ENCODE peak calls at places on chromosomes 12 and 14, in eight cellular contexts. V is transverse colon, G is testis, L is skeletal muscle cell, Z is fibroblast of the aortic adventitia, S is AG10803, F is WERI-Rb-1, T is dorsolateral prefrontal cortex. N is an unnamed sample.
A peak's percentile ranks its signal among the peaks of the same experiment; 100 is the strongest.

GRCh38 chr12:125081427-125081826 is 16.2 kb downstream of the AACS start:
- DNase-seq in V (no peak), G (no peak), L (no peak), Z (no peak), S (no peak), F (peak; percentile 19), T (no peak), N (no peak)

GRCh38 chr14:104872469-104873341 is 7.6 kb downstream of the CEP170B start:
- DNase-seq in V (no peak), G (peak; percentile 64), L (peak; percentile 36), Z (peak; percentile 25), S (peak; percentile 62), F (no peak), T (no peak), N (peak; percentile 15)

GRCh38 chr12:111342376-111342775 is 26.5 kb downstream of the PHETA1 start:
- DNase-seq in V (no peak), G (no peak), L (no peak), Z (no peak), S (no peak), F (no peak), T (no peak), N (no peak)

GRCh38 chr14:99174920-99175319 is 97.1 kb downstream of the BCL11B start:
- DNase-seq in V (no peak), G (no peak), L (no peak), Z (no peak), S (no peak), F (no peak), T (no peak), N (no peak)

GRCh38 chr12:42809226-42809625 is 219.7 kb upstream of the PRICKLE1 start:
- DNase-seq in V (no peak), G (no peak), L (no peak), Z (peak; percentile 33), S (peak; percentile 63), F (no peak), T (no peak), N (peak; percentile 46)

GRCh38 chr14:40694026-40694425 is 912.6 kb upstream of the LRFN5 start:
- DNase-seq in V (no peak), G (no peak), L (no peak), Z (no peak), S (peak; percentile 27), F (no peak), T (no peak), N (no peak)

GRCh38 chr12:52029686-52030085 is 21.6 kb upstream of the NR4A1 start:
- DNase-seq in V (no peak), G (no peak), L (no peak), Z (peak; percentile 41), S (no peak), F (peak; percentile 84), T (no peak), N (peak; percentile 65)

GRCh38 chr12:31000751-31001150 is 72.9 kb upstream of the DDX11 start:
- DNase-seq in V (no peak), G (no peak), L (no peak), Z (no peak), S (peak; percentile 61), F (no peak), T (peak; percentile 2), N (no peak)

GRCh38 chr12:104737113-104737512 is 221.0 kb downstream of the SLC41A2 start:
- DNase-seq in V (no peak), G (no peak), L (no peak), Z (no peak), S (no peak), F (no peak), T (peak; percentile 12), N (no peak)

GRCh38 chr14:104602315-104602932 is 2.1 kb downstream of the TMEM179 start:
- DNase-seq in V (no peak), G (no peak), L (no peak), Z (no peak), S (no peak), F (no peak), T (no peak), N (no peak)

GRCh38 chr12:68675098-68675842 is 11.5 kb upstream of the NUP107 start:
- DNase-seq in V (peak; percentile 64), G (no peak), L (no peak), Z (no peak), S (peak; percentile 60), F (no peak), T (no peak), N (no peak)

GRCh38 chr12:131816495-131816894 is 11.7 kb upstream of the MMP17 start:
- DNase-seq in V (no peak), G (no peak), L (no peak), Z (peak; percentile 39), S (no peak), F (no peak), T (no peak), N (no peak)

DNA sequence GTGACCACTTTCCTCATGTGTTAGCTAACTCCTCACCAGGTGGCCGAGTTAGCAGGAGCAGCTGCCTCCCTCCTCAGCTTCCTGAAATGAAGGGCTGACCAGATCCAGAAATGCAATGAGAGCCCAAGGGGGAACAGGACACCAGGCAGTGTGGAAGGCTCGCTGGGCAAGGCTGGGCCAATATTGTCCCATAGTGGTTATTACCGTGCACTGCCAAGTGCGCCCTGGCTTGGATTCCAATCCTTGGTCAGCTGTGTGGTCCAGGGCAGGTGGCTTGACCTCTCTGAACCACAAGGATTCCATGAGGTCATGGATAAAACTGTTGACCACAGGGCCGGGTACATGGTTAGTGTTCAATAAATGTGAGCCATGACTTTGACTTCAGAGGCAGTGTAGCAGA is 3.6 kb upstream of the HSPB8 start:
- DNase-seq in V (no peak), G (no peak), L (no peak), Z (no peak), S (no peak), F (no peak), T (no peak), N (no peak)
- H3K4me3 ChIP-seq in V (no peak overlapping the region), G (no peak overlapping the region), L (no peak overlapping the region), Z (no peak overlapping the region), S (no peak overlapping the region), F (no peak overlapping the region), T (no peak overlapping the region), N (no peak overlapping the region)

DNA sequence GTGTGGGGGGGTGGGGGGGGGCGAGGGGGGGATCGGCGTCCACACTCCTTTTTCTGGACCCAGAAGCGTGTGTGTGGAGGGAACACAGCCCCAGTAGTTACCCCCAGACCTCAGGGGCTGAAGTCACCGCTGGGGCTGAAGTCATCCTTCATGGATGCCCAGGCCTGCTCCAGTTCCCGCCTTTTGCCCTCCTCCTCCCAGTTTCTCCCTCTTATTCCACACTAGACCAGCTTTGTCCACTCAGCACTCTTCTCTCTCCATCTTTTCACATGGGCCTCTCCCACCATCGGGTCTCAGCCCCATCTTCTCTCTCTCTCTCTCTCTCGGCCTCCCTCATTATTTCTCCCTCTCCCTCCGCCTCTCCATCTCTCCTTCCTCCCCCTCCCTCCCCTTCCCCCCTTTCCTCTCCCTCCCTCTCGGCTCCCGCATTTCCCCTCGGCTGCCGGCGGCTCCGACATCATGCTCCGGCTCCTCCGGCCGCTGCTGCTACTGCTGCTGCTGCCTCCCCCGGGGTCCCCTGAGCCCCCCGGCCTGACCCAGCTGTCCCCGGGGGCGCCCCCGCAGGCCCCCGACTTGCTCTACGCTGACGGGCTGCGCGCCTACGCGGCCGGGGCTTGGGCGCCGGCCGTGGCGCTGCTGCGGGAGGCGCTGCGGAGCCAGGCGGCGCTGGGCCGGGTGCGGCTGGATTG is at the start of gene P3H3:
- DNase-seq in V (no peak), G (peak; percentile 43), L (no peak), Z (peak; percentile 50), S (peak; percentile 24), F (peak; percentile 49), T (no peak), N (peak; percentile 63)
- H3K4me3 ChIP-seq in V (peak within 1 kb of the TSS; percentile 72), G (peak within 1 kb of the TSS; percentile 75), L (peak within 1 kb of the TSS; percentile 97), Z (peak within 1 kb of the TSS; percentile 85), S (peak within 1 kb of the TSS; percentile 86), F (peak within 1 kb of the TSS; percentile 67), T (peak within 1 kb of the TSS; percentile 87), N (peak within 1 kb of the TSS; percentile 61)

GRCh38 chr14:35333797-35334743 is 41.9 kb downstream of the PSMA6 start:
- DNase-seq in V (no peak), G (no peak), L (no peak), Z (no peak), S (no peak), F (no peak), T (no peak), N (no peak)

GRCh38 chr14:35332517-35333346 is 40.5 kb downstream of the PSMA6 start:
- DNase-seq in V (peak; percentile 73), G (no peak), L (no peak), Z (peak; percentile 17), S (peak; percentile 41), F (no peak), T (no peak), N (no peak)

GRCh38 chr14:35335388-35336092 is 43.4 kb downstream of the PSMA6 start:
- DNase-seq in V (peak; percentile 94), G (peak; percentile 58), L (no peak), Z (peak; percentile 13), S (no peak), F (no peak), T (no peak), N (peak; percentile 32)

GRCh38 chr14:35333347-35333730 is 41.2 kb downstream of the PSMA6 start:
- DNase-seq in V (no peak), G (no peak), L (no peak), Z (no peak), S (no peak), F (no peak), T (no peak), N (no peak)

GRCh38 chr14:35331605-35332516 is 39.7 kb downstream of the PSMA6 start:
- DNase-seq in V (peak; percentile 80), G (no peak), L (peak; percentile 39), Z (peak; percentile 22), S (peak; percentile 7), F (no peak), T (no peak), N (peak; percentile 32)
- H3K4me3 ChIP-seq in V (no peak overlapping the region), G (no peak overlapping the region), L (no peak overlapping the region), Z (no peak overlapping the region), S (no peak overlapping the region), F (no peak overlapping the region), T (no peak overlapping the region), N (no peak overlapping the region)

GRCh38 chr12:92899388-92900001 is 29.6 kb downstream of the EEA1 start:
- DNase-seq in V (peak; percentile 59), G (peak; percentile 53), L (peak; percentile 99), Z (peak; percentile 100), S (peak; percentile 99), F (no peak), T (peak; percentile 57), N (peak; percentile 98)
- H3K4me3 ChIP-seq in V (no peak overlapping the region), G (no peak overlapping the region), L (no peak overlapping the region), Z (peak overlapping the region; percentile 47), S (peak overlapping the region; percentile 47), F (no peak overlapping the region), T (no peak overlapping the region), N (no peak overlapping the region)

GRCh38 chr12:62434504-62435336 is 31.9 kb upstream of the MON2 start:
- DNase-seq in V (peak; percentile 21), G (peak; percentile 16), L (no peak), Z (no peak), S (no peak), F (peak; percentile 9), T (no peak), N (no peak)
- H3K4me3 ChIP-seq in V (peak overlapping the region; percentile 61), G (peak overlapping the region; percentile 42), L (peak overlapping the region; percentile 50), Z (peak overlapping the region; percentile 68), S (peak overlapping the region; percentile 59), F (peak overlapping the region; percentile 43), T (peak overlapping the region; percentile 78), N (peak overlapping the region; percentile 22)

N was measured in cardiac muscle cell.